ENCODE peak calls at places on chromosomes 11 and 22, in six cellular contexts. Q is GM20000, I is left ventricle myocardium inferior, O is transverse colon, M is testis, L is omental fat pad. K is an unnamed sample.
A peak's percentile ranks its signal among the peaks of the same experiment; 100 is the strongest.

GRCh38 chr11:77497368-77497767 is 23.5 kb upstream of the PAK1 start:
- DNase-seq in Q (no peak), I (no peak), O (no peak), M (no peak), L (no peak), K (no peak)

GRCh38 chr11:9617960-9618359 is 44.5 kb downstream of the WEE1 start:
- DNase-seq in Q (no peak), I (no peak), O (no peak), M (no peak), L (no peak), K (no peak)

GRCh38 chr11:199782-200181 is 6.9 kb downstream of the SCGB1C1 start:
- DNase-seq in Q (no peak), I (no peak), O (peak; percentile 7), M (peak; percentile 12), L (no peak), K (no peak)

GRCh38 chr22:37206118-37206840 is 6.0 kb downstream of the SSTR3 start:
- DNase-seq in Q (no peak), I (no peak), O (no peak), M (no peak), L (no peak), K (no peak)

GRCh38 chr11:2689551-2690260 is 10.1 kb downstream of the KCNQ1OT1 start:
- DNase-seq in Q (no peak), I (no peak), O (no peak), M (no peak), L (no peak), K (no peak)

GRCh38 chr11:67504950-67505561 is at the start of gene PITPNM1:
- DNase-seq in Q (peak; percentile 95), I (peak; percentile 86), O (peak; percentile 89), M (peak; percentile 45), L (no peak), K (peak; percentile 49)

GRCh38 chr22:24153959-24154358 is 27.3 kb upstream of the SUSD2 start:
- DNase-seq in Q (no peak), I (no peak), O (no peak), M (no peak), L (no peak), K (no peak)

GRCh38 chr11:17574799-17575144 is 27.7 kb downstream of the OTOG start:
- DNase-seq in Q (no peak), I (no peak), O (no peak), M (no peak), L (no peak), K (no peak)

GRCh38 chr11:95092549-95093324 is 3.1 kb downstream of the ENDOD1 start:
- DNase-seq in Q (peak; percentile 59), I (no peak), O (peak; percentile 78), M (no peak), L (no peak), K (no peak)

GRCh38 chr11:289706-290620 is 1.0 kb downstream of the PGGHG start:
- DNase-seq in Q (no peak), I (peak; percentile 13), O (peak; percentile 13), M (no peak), L (no peak), K (no peak)

GRCh38 chr11:21604564-21604963 is 588.3 kb upstream of the ANO5 start:
- DNase-seq in Q (no peak), I (no peak), O (no peak), M (no peak), L (no peak), K (no peak)

GRCh38 chr11:86360775-86361395 is 13.8 kb upstream of the CCDC81 start:
- DNase-seq in Q (no peak), I (no peak), O (no peak), M (no peak), L (no peak), K (no peak)

GRCh38 chr22:18997925-18998315 is 61.8 kb upstream of the PRODH start:
- DNase-seq in Q (no peak), I (no peak), O (no peak), M (no peak), L (no peak), K (no peak)

GRCh38 chr11:36078686-36079055 is 134.8 kb downstream of the LDLRAD3 start:
- DNase-seq in Q (no peak), I (no peak), O (no peak), M (no peak), L (no peak), K (no peak)

DNA sequence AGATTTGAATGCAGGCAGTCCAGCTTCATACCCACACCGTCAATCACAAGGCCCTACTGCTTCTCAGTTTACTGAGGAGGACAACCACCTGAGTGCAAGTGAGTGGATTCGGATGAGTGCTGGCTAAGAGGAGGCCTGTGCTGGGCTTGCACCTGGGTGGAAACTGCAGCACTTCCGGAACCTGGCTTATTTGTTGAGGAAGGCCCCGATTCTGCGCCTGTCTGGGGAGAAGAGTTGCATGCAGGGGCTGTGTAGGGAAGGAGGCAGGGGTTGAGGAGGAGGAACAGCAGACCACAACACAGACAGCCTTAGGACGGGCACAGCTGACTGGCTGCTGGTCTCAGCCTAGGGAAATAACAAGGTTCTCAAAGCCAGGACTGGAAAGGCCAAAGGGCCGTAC is 20.8 kb downstream of the ABTB2 start:
- DNase-seq in Q (no peak), I (no peak), O (no peak), M (no peak), L (no peak), K (no peak)
- TF ChIP-seq CTCF in Q (no peak), I (no peak), O (no peak), M (no peak), L (no peak), K (no peak)

DNA sequence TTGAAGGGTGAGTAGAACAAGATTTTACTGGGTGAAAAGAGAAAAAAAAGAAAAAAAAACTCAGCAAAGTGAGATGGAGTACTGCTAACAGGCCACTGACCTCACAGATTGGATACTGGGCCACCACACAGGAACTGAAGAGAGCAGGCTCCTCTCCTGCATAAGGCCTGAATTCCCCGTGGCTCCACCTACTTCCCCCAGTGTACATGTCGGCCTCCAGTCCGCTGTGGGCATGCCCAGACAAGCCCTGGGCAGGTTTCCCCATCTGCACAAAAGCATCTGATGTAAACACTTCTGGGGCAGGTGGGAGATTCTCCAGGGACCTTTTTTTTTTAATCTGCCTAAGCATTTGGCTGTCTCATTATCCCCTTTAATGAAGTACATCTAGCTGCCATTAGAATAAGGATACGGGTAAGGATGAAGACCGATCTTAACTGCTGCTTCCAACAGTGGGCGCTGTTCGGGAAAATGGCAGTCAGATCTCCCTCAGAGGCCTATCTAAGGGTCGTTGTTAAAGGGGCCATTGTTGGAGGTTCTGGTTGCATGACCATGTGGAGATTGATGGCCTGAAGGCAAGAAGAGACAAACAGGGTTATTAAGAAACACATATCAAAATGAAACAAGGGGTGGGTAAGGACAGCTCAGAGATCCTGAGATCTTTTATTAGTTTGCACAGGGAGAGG is 48.5 kb downstream of the MS4A13 start:
- DNase-seq in Q (peak; percentile 14), I (no peak), O (no peak), M (no peak), L (no peak), K (no peak)
- TF ChIP-seq CTCF in Q (no peak), I (no peak), O (no peak), M (no peak), L (no peak), K (no peak)

DNA sequence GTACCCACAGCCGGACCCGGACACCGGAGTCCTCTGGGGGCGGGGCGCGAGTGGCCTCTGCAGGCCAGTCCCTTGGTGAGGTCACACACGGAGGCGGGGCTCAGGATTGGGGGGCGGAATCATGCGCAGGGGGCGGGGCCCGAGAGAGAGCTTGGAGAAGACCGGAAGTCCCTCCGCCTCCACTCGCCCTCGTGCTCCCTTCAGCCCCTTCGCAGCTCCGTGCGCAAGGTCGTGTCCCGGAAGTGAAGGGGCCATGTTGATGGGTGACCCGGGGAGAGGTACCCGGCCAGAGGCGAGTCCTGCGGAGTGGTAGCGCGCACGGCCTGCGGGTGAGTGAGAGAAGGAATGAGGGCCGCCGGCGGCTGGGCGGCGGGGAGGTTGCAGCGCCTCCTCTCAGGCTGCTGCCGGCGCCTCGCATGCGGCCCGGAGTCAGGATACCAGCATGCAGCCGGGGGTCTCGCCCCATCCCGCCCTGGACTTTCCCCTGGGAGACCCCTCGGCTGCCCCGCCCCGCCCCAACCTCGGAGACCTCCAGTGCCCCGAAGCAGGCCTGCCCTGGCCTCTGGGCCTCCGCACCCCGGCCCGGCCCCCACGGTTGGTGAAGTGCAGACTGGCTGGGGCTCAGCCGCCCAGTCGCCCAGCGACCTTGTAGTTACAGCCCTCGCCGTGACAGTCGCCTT is at the start of gene MIEF1:
- DNase-seq in Q (peak; percentile 97), I (peak; percentile 99), O (peak; percentile 99), M (peak; percentile 99), L (peak; percentile 97), K (peak; percentile 98)
- TF ChIP-seq CTCF in Q (no peak), I (no peak), O (no peak), M (no peak), L (no peak), K (no peak)

GRCh38 chr11:62233730-62234129 is 8.3 kb upstream of the SCGB1D2 start:
- DNase-seq in Q (no peak), I (no peak), O (no peak), M (no peak), L (no peak), K (no peak)
- TF ChIP-seq CTCF in Q (no peak), I (no peak), O (no peak), M (no peak), L (no peak), K (no peak)

GRCh38 chr11:96155627-96156378 is 187.2 kb downstream of the MAML2 start:
- DNase-seq in Q (peak; percentile 66), I (peak; percentile 73), O (peak; percentile 61), M (peak; percentile 69), L (peak; percentile 69), K (peak; percentile 42)
- TF ChIP-seq CTCF in Q (no peak), I (peak; percentile 54), O (no peak), M (no peak), L (no peak), K (no peak)

GRCh38 chr11:63573881-63574855 is 11.0 kb upstream of the PLAAT2 start:
- DNase-seq in Q (peak; percentile 32), I (peak; percentile 26), O (peak; percentile 81), M (peak; percentile 68), L (no peak), K (peak; percentile 67)
- TF ChIP-seq CTCF in Q (no peak), I (peak; percentile 9), O (no peak), M (no peak), L (no peak), K (peak; percentile 8)

DNA sequence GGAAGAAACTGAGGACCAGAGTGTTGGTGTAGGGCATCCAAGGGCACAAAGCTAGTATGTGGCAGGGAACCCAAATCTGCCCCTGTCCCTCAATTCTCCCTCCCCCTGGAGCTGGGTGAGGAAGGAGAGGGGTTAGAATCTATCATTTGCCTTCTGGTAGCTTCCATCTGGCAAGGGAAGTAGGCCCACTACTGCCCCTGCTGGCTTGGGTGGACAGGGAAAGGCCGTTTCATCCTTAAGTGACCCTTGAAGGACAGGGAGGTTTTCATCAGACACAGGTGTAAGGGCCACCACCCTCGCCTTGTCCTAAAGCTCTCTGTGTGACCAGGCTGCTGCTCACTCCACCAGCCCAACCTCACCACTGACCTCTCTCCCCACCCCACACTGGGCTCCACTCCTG is 22.1 kb downstream of the NECTIN1 start:
- DNase-seq in Q (no peak), I (no peak), O (no peak), M (no peak), L (no peak), K (no peak)
- TF ChIP-seq CTCF in Q (no peak), I (no peak), O (no peak), M (no peak), L (no peak), K (no peak)